ENCODE peak calls at places on chromosomes 3 and 15, in four cellular contexts. B is colonic mucosa, X is activated T-helper 1 cell treated with Interleukin-2 at 50 U/mL for 16 hours, V is epithelial cell of proximal tubule. K is an unnamed sample.

GRCh38 chr3:80564391-80564790 is 796.6 kb upstream of the ROBO1 start:
- DNase-seq in B (no peak), X (no peak), V (no peak), K (no peak)

GRCh38 chr15:83046558-83047127 is 20.4 kb downstream of the BTBD1 start:
- DNase-seq in B (no peak), X (no peak), V (no peak), K (no peak)

GRCh38 chr3:126031981-126032471 is 51.9 kb downstream of the SLC41A3 start:
- DNase-seq in B (peak; percentile 5), X (no peak), V (no peak), K (peak; percentile 63)

GRCh38 chr3:124558898-124559649 is 171.2 kb upstream of the UMPS start:
- DNase-seq in B (peak; percentile 87), X (no peak), V (peak; percentile 83), K (peak; percentile 88)

GRCh38 chr15:44492040-44492439 is 44.9 kb upstream of the EIF3J start:
- DNase-seq in B (no peak), X (no peak), V (no peak), K (no peak)

GRCh38 chr15:86167816-86168215 is 88.1 kb downstream of the AGBL1 start:
- DNase-seq in B (no peak), X (no peak), V (no peak), K (no peak)

GRCh38 chr3:52792961-52793695 is 1.5 kb upstream of the ITIH3 start:
- DNase-seq in B (no peak), X (no peak), V (no peak), K (no peak)

GRCh38 chr3:158368271-158368670 is 202.7 kb upstream of the MLF1 start:
- DNase-seq in B (no peak), X (no peak), V (no peak), K (no peak)

GRCh38 chr3:94433811-94434210 is 370.9 kb downstream of the NSUN3 start:
- DNase-seq in B (no peak), X (no peak), V (no peak), K (no peak)

GRCh38 chr15:39961051-39961450 is 27.1 kb downstream of the EIF2AK4 start:
- DNase-seq in B (no peak), X (no peak), V (no peak), K (no peak)

GRCh38 chr15:79179108-79179561 is 88.6 kb upstream of the RASGRF1 start:
- DNase-seq in B (no peak), X (no peak), V (no peak), K (peak; percentile 62)

K was measured in lower leg skin.